ENCODE peak calls at places on chromosomes 3 and 15, in nine cellular contexts. One of them, this sample, is unnamed. For H3K4me1 and H3K27me3, the result is how much of the 10 kb centered on the place peaks cover.

GRCh38 chr3:11498646-11499045 is 145.1 kb downstream of the VGLL4 start:
- DNase-seq in gastrocnemius medialis: no peak
- DNase-seq in left ventricle myocardium inferior: peak
- DNase-seq in breast epithelium: peak
- DNase-seq in cardiac muscle cell: no peak
- DNase-seq in mammary epithelial cell: peak
- DNase-seq in stomach: peak
- DNase-seq in mesendoderm: no peak
- DNase-seq in K562: no peak
- DNase-seq in this sample: no peak

GRCh38 chr3:54703906-54704305 is 224.0 kb downstream of the LRTM1 start:
- DNase-seq in gastrocnemius medialis: no peak
- DNase-seq in left ventricle myocardium inferior: no peak
- DNase-seq in breast epithelium: no peak
- DNase-seq in cardiac muscle cell: no peak
- DNase-seq in mammary epithelial cell: no peak
- DNase-seq in stomach: no peak
- DNase-seq in mesendoderm: no peak
- DNase-seq in K562: no peak
- DNase-seq in this sample: no peak

GRCh38 chr15:55407631-55407948 is 569 bp downstream of the CCPG1 start:
- DNase-seq in gastrocnemius medialis: no peak
- DNase-seq in left ventricle myocardium inferior: no peak
- DNase-seq in breast epithelium: no peak
- DNase-seq in cardiac muscle cell: no peak
- DNase-seq in mammary epithelial cell: no peak
- DNase-seq in stomach: no peak
- DNase-seq in mesendoderm: no peak
- DNase-seq in K562: peak
- DNase-seq in this sample: no peak

GRCh38 chr3:16801698-16802097 is 83.1 kb upstream of the PLCL2 start:
- DNase-seq in gastrocnemius medialis: no peak
- DNase-seq in left ventricle myocardium inferior: no peak
- DNase-seq in breast epithelium: no peak
- DNase-seq in cardiac muscle cell: no peak
- DNase-seq in mammary epithelial cell: no peak
- DNase-seq in stomach: no peak
- DNase-seq in mesendoderm: peak
- DNase-seq in K562: no peak
- DNase-seq in this sample: no peak

GRCh38 chr15:74982183-74982582 is 13.2 kb upstream of the SCAMP5 start:
- DNase-seq in gastrocnemius medialis: no peak
- DNase-seq in left ventricle myocardium inferior: no peak
- DNase-seq in breast epithelium: no peak
- DNase-seq in cardiac muscle cell: no peak
- DNase-seq in mammary epithelial cell: no peak
- DNase-seq in stomach: no peak
- DNase-seq in mesendoderm: no peak
- DNase-seq in K562: no peak
- DNase-seq in this sample: no peak

GRCh38 chr3:190339130-190339529 is 16.9 kb upstream of the CLDN1 start:
- DNase-seq in gastrocnemius medialis: no peak
- DNase-seq in left ventricle myocardium inferior: no peak
- DNase-seq in breast epithelium: no peak
- DNase-seq in cardiac muscle cell: no peak
- DNase-seq in mammary epithelial cell: peak
- DNase-seq in stomach: no peak
- DNase-seq in mesendoderm: peak
- DNase-seq in K562: no peak
- DNase-seq in this sample: no peak

GRCh38 chr3:174337227-174337626 is 521.9 kb upstream of the NAALADL2 start:
- DNase-seq in gastrocnemius medialis: no peak
- DNase-seq in left ventricle myocardium inferior: no peak
- DNase-seq in breast epithelium: no peak
- DNase-seq in cardiac muscle cell: no peak
- DNase-seq in mammary epithelial cell: no peak
- DNase-seq in stomach: no peak
- DNase-seq in mesendoderm: no peak
- DNase-seq in K562: no peak
- DNase-seq in this sample: no peak

GRCh38 chr3:179969525-179969924 is 67.2 kb downstream of the PEX5L start:
- DNase-seq in gastrocnemius medialis: no peak
- DNase-seq in left ventricle myocardium inferior: no peak
- DNase-seq in breast epithelium: no peak
- DNase-seq in cardiac muscle cell: no peak
- DNase-seq in mammary epithelial cell: peak
- DNase-seq in stomach: no peak
- DNase-seq in mesendoderm: no peak
- DNase-seq in K562: no peak
- DNase-seq in this sample: no peak

GRCh38 chr15:31016446-31016915 is 25.1 kb upstream of the MTMR10 start:
- DNase-seq in gastrocnemius medialis: no peak
- DNase-seq in left ventricle myocardium inferior: no peak
- DNase-seq in breast epithelium: no peak
- DNase-seq in cardiac muscle cell: no peak
- DNase-seq in mammary epithelial cell: peak
- DNase-seq in stomach: no peak
- DNase-seq in mesendoderm: no peak
- DNase-seq in K562: no peak
- DNase-seq in this sample: no peak

GRCh38 chr15:40932146-40932545 is 3.0 kb downstream of the DLL4 start:
- DNase-seq in gastrocnemius medialis: no peak
- DNase-seq in left ventricle myocardium inferior: no peak
- DNase-seq in breast epithelium: no peak
- DNase-seq in cardiac muscle cell: no peak
- DNase-seq in mammary epithelial cell: no peak
- DNase-seq in stomach: no peak
- DNase-seq in mesendoderm: no peak
- DNase-seq in K562: no peak
- DNase-seq in this sample: no peak

GRCh38 chr3:139894638-139894989 is 40.4 kb upstream of the CLSTN2 start:
- DNase-seq in gastrocnemius medialis: no peak
- DNase-seq in left ventricle myocardium inferior: peak
- DNase-seq in breast epithelium: no peak
- DNase-seq in cardiac muscle cell: no peak
- DNase-seq in mammary epithelial cell: no peak
- DNase-seq in stomach: no peak
- DNase-seq in mesendoderm: no peak
- DNase-seq in K562: no peak
- DNase-seq in this sample: no peak

GRCh38 chr3:172607305-172608121 is 84.3 kb upstream of the TNFSF10 start:
- DNase-seq in gastrocnemius medialis: no peak
- DNase-seq in left ventricle myocardium inferior: no peak
- DNase-seq in breast epithelium: no peak
- DNase-seq in cardiac muscle cell: no peak
- DNase-seq in mammary epithelial cell: peak
- DNase-seq in stomach: no peak
- DNase-seq in mesendoderm: peak
- DNase-seq in K562: no peak
- DNase-seq in this sample: peak

GRCh38 chr3:3179407-3180094 is at the start of gene CRBN:
- DNase-seq in gastrocnemius medialis: peak
- DNase-seq in left ventricle myocardium inferior: peak
- DNase-seq in breast epithelium: peak
- DNase-seq in cardiac muscle cell: peak
- DNase-seq in mammary epithelial cell: peak
- DNase-seq in stomach: peak
- DNase-seq in mesendoderm: peak
- DNase-seq in K562: peak
- DNase-seq in this sample: peak

GRCh38 chr3:16335772-16336621 is 71.0 kb downstream of the OXNAD1 start:
- DNase-seq in gastrocnemius medialis: no peak
- DNase-seq in left ventricle myocardium inferior: no peak
- DNase-seq in breast epithelium: no peak
- DNase-seq in cardiac muscle cell: no peak
- DNase-seq in mammary epithelial cell: no peak
- DNase-seq in stomach: no peak
- DNase-seq in mesendoderm: no peak
- DNase-seq in K562: no peak
- DNase-seq in this sample: no peak

GRCh38 chr15:81275711-81276417 is 48.1 kb downstream of the STARD5 start:
- DNase-seq in gastrocnemius medialis: no peak
- DNase-seq in left ventricle myocardium inferior: no peak
- DNase-seq in breast epithelium: no peak
- DNase-seq in cardiac muscle cell: no peak
- DNase-seq in mammary epithelial cell: no peak
- DNase-seq in stomach: no peak
- DNase-seq in mesendoderm: no peak
- DNase-seq in K562: no peak
- DNase-seq in this sample: no peak

DNA sequence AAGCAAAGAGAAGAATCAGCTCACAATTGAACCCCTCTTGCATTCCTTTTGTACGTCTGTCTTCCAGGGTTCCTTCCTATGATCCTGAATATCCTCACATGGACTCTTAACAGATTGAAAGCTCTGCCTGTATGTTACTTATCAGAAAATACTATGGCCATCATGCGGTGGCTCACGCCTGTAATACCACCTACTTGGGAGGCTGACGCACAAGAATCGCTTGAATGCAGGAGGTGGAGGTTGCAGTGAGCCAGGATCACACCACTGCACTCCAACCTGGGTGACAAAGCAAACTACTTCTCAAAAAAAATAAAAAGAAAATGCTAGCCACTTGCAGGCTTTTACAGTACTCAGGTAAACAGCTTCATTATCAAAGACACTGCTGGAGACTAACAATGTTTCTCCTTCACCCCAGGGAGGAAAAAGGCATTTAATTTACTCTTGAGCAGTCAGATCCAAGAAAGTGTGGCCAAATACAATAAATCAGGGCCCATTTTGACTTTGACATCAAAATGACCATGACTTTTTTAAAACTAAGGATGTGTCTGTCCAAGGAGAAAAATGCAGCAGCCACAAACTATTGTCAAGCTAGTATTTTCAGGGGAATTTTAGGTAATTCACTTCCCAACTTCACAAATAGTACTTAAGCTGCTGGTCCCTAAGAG is 27.3 kb downstream of the NPTN start:
- DNase-seq in gastrocnemius medialis: no peak
- DNase-seq in left ventricle myocardium inferior: no peak
- DNase-seq in breast epithelium: no peak
- DNase-seq in cardiac muscle cell: no peak
- DNase-seq in mammary epithelial cell: no peak
- DNase-seq in stomach: no peak
- DNase-seq in mesendoderm: no peak
- DNase-seq in K562: no peak
- DNase-seq in this sample: no peak
- H3K4me1 ChIP-seq in gastrocnemius medialis: half or more
- H3K4me1 ChIP-seq in left ventricle myocardium inferior: half or more
- H3K4me1 ChIP-seq in breast epithelium: under half
- H3K4me1 ChIP-seq in cardiac muscle cell: under half
- H3K4me1 ChIP-seq in mammary epithelial cell: under half
- H3K4me1 ChIP-seq in stomach: under half
- H3K4me1 ChIP-seq in mesendoderm: under half
- H3K4me1 ChIP-seq in K562: under half
- H3K4me1 ChIP-seq in this sample: under half

DNA sequence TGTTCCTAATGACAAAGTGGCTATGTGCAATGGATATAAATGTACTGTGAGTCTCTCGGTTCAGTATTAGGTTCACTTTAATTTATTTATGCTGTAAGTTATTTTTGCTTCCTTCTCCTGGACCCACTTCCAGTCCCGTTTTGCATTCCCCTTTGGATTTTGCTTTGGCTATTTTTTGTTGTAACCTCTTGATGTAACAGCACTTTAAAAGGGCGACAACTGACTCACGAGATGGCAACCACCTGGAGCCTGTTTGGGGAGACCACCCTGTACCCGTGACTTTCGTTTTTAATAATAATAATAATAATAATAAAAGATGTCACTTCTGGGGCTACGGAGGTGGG is 5.6 kb downstream of the RNU6-1 start:
- DNase-seq in gastrocnemius medialis: no peak
- DNase-seq in left ventricle myocardium inferior: no peak
- DNase-seq in breast epithelium: no peak
- DNase-seq in cardiac muscle cell: no peak
- DNase-seq in mammary epithelial cell: no peak
- DNase-seq in stomach: no peak
- DNase-seq in mesendoderm: no peak
- DNase-seq in K562: no peak
- DNase-seq in this sample: no peak
- H3K4me3 ChIP-seq in gastrocnemius medialis: peak
- H3K4me3 ChIP-seq in left ventricle myocardium inferior: peak
- H3K4me3 ChIP-seq in breast epithelium: peak
- H3K4me3 ChIP-seq in cardiac muscle cell: peak
- H3K4me3 ChIP-seq in mammary epithelial cell: no peak
- H3K4me3 ChIP-seq in stomach: peak
- H3K4me3 ChIP-seq in mesendoderm: no peak
- H3K4me3 ChIP-seq in K562: peak
- H3K4me3 ChIP-seq in this sample: peak

GRCh38 chr3:74592359-74592758 is 22.1 kb downstream of the CNTN3 start:
- DNase-seq in gastrocnemius medialis: no peak
- DNase-seq in left ventricle myocardium inferior: no peak
- DNase-seq in breast epithelium: no peak
- DNase-seq in cardiac muscle cell: no peak
- DNase-seq in mammary epithelial cell: no peak
- DNase-seq in stomach: no peak
- DNase-seq in mesendoderm: no peak
- DNase-seq in K562: no peak
- DNase-seq in this sample: no peak

GRCh38 chr3:74590620-74591262 is 23.7 kb downstream of the CNTN3 start:
- DNase-seq in gastrocnemius medialis: no peak
- DNase-seq in left ventricle myocardium inferior: no peak
- DNase-seq in breast epithelium: no peak
- DNase-seq in cardiac muscle cell: no peak
- DNase-seq in mammary epithelial cell: no peak
- DNase-seq in stomach: no peak
- DNase-seq in mesendoderm: no peak
- DNase-seq in K562: no peak
- DNase-seq in this sample: no peak

GRCh38 chr3:74593152-74593551 is 21.3 kb downstream of the CNTN3 start:
- DNase-seq in gastrocnemius medialis: no peak
- DNase-seq in left ventricle myocardium inferior: no peak
- DNase-seq in breast epithelium: no peak
- DNase-seq in cardiac muscle cell: no peak
- DNase-seq in mammary epithelial cell: no peak
- DNase-seq in stomach: no peak
- DNase-seq in mesendoderm: no peak
- DNase-seq in K562: no peak
- DNase-seq in this sample: no peak

GRCh38 chr3:74591946-74592345 is 22.5 kb downstream of the CNTN3 start:
- DNase-seq in gastrocnemius medialis: no peak
- DNase-seq in left ventricle myocardium inferior: no peak
- DNase-seq in breast epithelium: no peak
- DNase-seq in cardiac muscle cell: no peak
- DNase-seq in mammary epithelial cell: no peak
- DNase-seq in stomach: no peak
- DNase-seq in mesendoderm: no peak
- DNase-seq in K562: no peak
- DNase-seq in this sample: no peak
- H3K27me3 ChIP-seq in gastrocnemius medialis: under half
- H3K27me3 ChIP-seq in left ventricle myocardium inferior: under half
- H3K27me3 ChIP-seq in breast epithelium: under half
- H3K27me3 ChIP-seq in cardiac muscle cell: under half
- H3K27me3 ChIP-seq in mammary epithelial cell: under half
- H3K27me3 ChIP-seq in stomach: under half
- H3K27me3 ChIP-seq in mesendoderm: under half
- H3K27me3 ChIP-seq in K562: under half
- H3K27me3 ChIP-seq in this sample: under half

DNA sequence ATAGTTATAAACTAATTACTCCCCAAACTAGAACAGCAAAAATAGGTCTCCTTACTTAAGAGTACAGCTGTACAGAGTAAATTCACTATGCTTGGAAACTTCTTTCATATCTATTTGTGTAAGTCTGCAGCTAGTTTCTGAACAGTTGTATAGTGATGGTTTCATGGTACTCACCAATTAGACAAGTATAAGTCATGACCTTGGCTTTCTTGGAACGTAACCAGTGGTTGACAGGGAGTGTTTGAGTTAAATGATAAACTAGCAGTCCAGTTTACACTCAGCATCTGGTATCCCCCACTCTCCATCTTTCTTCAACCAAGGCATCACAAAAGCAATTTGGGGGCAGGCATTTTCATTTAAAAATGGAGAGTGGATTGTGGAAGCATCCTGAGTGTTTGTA is 25.9 kb downstream of the MME start:
- DNase-seq in gastrocnemius medialis: no peak
- DNase-seq in left ventricle myocardium inferior: no peak
- DNase-seq in breast epithelium: no peak
- DNase-seq in cardiac muscle cell: no peak
- DNase-seq in mammary epithelial cell: no peak
- DNase-seq in stomach: no peak
- DNase-seq in mesendoderm: no peak
- DNase-seq in K562: no peak
- DNase-seq in this sample: no peak
- H3K4me1 ChIP-seq in gastrocnemius medialis: under half
- H3K4me1 ChIP-seq in left ventricle myocardium inferior: under half
- H3K4me1 ChIP-seq in breast epithelium: under half
- H3K4me1 ChIP-seq in cardiac muscle cell: under half
- H3K4me1 ChIP-seq in mammary epithelial cell: under half
- H3K4me1 ChIP-seq in stomach: under half
- H3K4me1 ChIP-seq in mesendoderm: under half
- H3K4me1 ChIP-seq in K562: under half
- H3K4me1 ChIP-seq in this sample: under half

This sample was measured in iPS DF 6.9.